ENCODE peak calls at places on chromosomes 4 and X, in six cellular contexts. One of them, this sample, is unnamed.

GRCh38 chr4:111043286-111043685 is 420.4 kb upstream of the PITX2 start:
- DNase-seq in HepG2: no peak
- DNase-seq in endothelial cell of umbilical vein: no peak
- DNase-seq in K562: no peak
- DNase-seq in GM12878: no peak
- DNase-seq in A549: no peak
- DNase-seq in this sample: no peak

GRCh38 chr4:147362868-147363440 is 117.9 kb upstream of the EDNRA start:
- DNase-seq in K562: no peak
- DNase-seq in A549: no peak
- DNase-seq in endothelial cell of umbilical vein: no peak
- DNase-seq in HepG2: no peak
- DNase-seq in GM12878: no peak
- DNase-seq in this sample: no peak

GRCh38 chr4:130722370-130722769 is 1626.4 kb downstream of the C4orf33 start:
- DNase-seq in HepG2: no peak
- DNase-seq in K562: no peak
- DNase-seq in endothelial cell of umbilical vein: no peak
- DNase-seq in GM12878: no peak
- DNase-seq in A549: peak; percentile 6
- DNase-seq in this sample: peak; percentile 4

GRCh38 chr4:149031399-149031798 is 589.2 kb upstream of the NR3C2 start:
- DNase-seq in GM12878: no peak
- DNase-seq in A549: no peak
- DNase-seq in K562: no peak
- DNase-seq in endothelial cell of umbilical vein: peak; percentile 50
- DNase-seq in HepG2: peak; percentile 0
- DNase-seq in this sample: peak; percentile 11

GRCh38 chr4:15774020-15774420 is 4.1 kb upstream of the CD38 start:
- DNase-seq in GM12878: no peak
- DNase-seq in HepG2: no peak
- DNase-seq in endothelial cell of umbilical vein: no peak
- DNase-seq in K562: no peak
- DNase-seq in A549: peak; percentile 94
- DNase-seq in this sample: peak; percentile 55

GRCh38 chr4:163709601-163710000 is 215.1 kb downstream of the TMA16 start:
- DNase-seq in A549: no peak
- DNase-seq in endothelial cell of umbilical vein: no peak
- DNase-seq in HepG2: no peak
- DNase-seq in K562: no peak
- DNase-seq in GM12878: no peak
- DNase-seq in this sample: no peak

GRCh38 chr4:77035153-77035552 is 40.6 kb downstream of the CCNI start:
- DNase-seq in K562: no peak
- DNase-seq in endothelial cell of umbilical vein: no peak
- DNase-seq in HepG2: no peak
- DNase-seq in GM12878: no peak
- DNase-seq in A549: no peak
- DNase-seq in this sample: no peak

GRCh38 chrX:114075073-114075673 is 508.7 kb upstream of the HTR2C start:
- DNase-seq in endothelial cell of umbilical vein: peak; percentile 0
- DNase-seq in A549: no peak
- DNase-seq in GM12878: no peak
- DNase-seq in K562: no peak
- DNase-seq in HepG2: no peak
- DNase-seq in this sample: no peak

GRCh38 chr4:25908491-25908901 is 5.5 kb upstream of the SMIM20 start:
- DNase-seq in HepG2: peak; percentile 66
- DNase-seq in K562: no peak
- DNase-seq in endothelial cell of umbilical vein: peak; percentile 75
- DNase-seq in GM12878: no peak
- DNase-seq in A549: peak; percentile 39
- DNase-seq in this sample: no peak

GRCh38 chrX:39158801-39159657 is 357.8 kb downstream of the MID1IP1 start:
- DNase-seq in HepG2: no peak
- DNase-seq in endothelial cell of umbilical vein: no peak
- DNase-seq in A549: no peak
- DNase-seq in GM12878: peak; percentile 67
- DNase-seq in K562: no peak
- DNase-seq in this sample: peak; percentile 26

GRCh38 chr4:170801771-170802170 is 712.0 kb upstream of the AADAT start:
- DNase-seq in A549: no peak
- DNase-seq in K562: no peak
- DNase-seq in HepG2: no peak
- DNase-seq in GM12878: no peak
- DNase-seq in endothelial cell of umbilical vein: no peak
- DNase-seq in this sample: no peak

GRCh38 chrX:111460612-111461011 is 48.6 kb upstream of the DCX start:
- DNase-seq in K562: no peak
- DNase-seq in A549: no peak
- DNase-seq in GM12878: no peak
- DNase-seq in endothelial cell of umbilical vein: no peak
- DNase-seq in HepG2: no peak
- DNase-seq in this sample: no peak

GRCh38 chr4:51855270-51855669 is 12.3 kb downstream of the DCUN1D4 start:
- DNase-seq in A549: no peak
- DNase-seq in endothelial cell of umbilical vein: no peak
- DNase-seq in HepG2: no peak
- DNase-seq in GM12878: no peak
- DNase-seq in K562: no peak
- DNase-seq in this sample: no peak

GRCh38 chrX:31524182-31524581 is 452.3 kb upstream of the FTHL17 start:
- DNase-seq in A549: no peak
- DNase-seq in GM12878: no peak
- DNase-seq in endothelial cell of umbilical vein: no peak
- DNase-seq in HepG2: no peak
- DNase-seq in K562: no peak
- DNase-seq in this sample: no peak

GRCh38 chr4:13367691-13368090 is 116.4 kb downstream of the RAB28 start:
- DNase-seq in endothelial cell of umbilical vein: no peak
- DNase-seq in GM12878: no peak
- DNase-seq in K562: no peak
- DNase-seq in HepG2: no peak
- DNase-seq in A549: no peak
- DNase-seq in this sample: no peak

GRCh38 chrX:139106111-139106510 is 394.6 kb upstream of the FGF13 start:
- DNase-seq in endothelial cell of umbilical vein: no peak
- DNase-seq in GM12878: no peak
- DNase-seq in A549: no peak
- DNase-seq in K562: no peak
- DNase-seq in HepG2: no peak
- DNase-seq in this sample: no peak

GRCh38 chrX:8721536-8721935 is 10.4 kb downstream of the ANOS1 start:
- DNase-seq in A549: no peak
- DNase-seq in K562: no peak
- DNase-seq in HepG2: no peak
- DNase-seq in GM12878: no peak
- DNase-seq in endothelial cell of umbilical vein: no peak
- DNase-seq in this sample: no peak

GRCh38 chr4:184310171-184310567 is 92.5 kb upstream of the ENPP6 start:
- DNase-seq in endothelial cell of umbilical vein: peak; percentile 28
- DNase-seq in A549: peak; percentile 18
- DNase-seq in HepG2: no peak
- DNase-seq in GM12878: no peak
- DNase-seq in K562: peak; percentile 24
- DNase-seq in this sample: peak; percentile 52

GRCh38 chr4:127809173-127809800 is 27.2 kb downstream of the HSPA4L start:
- DNase-seq in K562: no peak
- DNase-seq in endothelial cell of umbilical vein: peak; percentile 21
- DNase-seq in HepG2: peak; percentile 4
- DNase-seq in A549: peak; percentile 6
- DNase-seq in GM12878: no peak
- DNase-seq in this sample: peak; percentile 7

GRCh38 chr4:88953400-88953799 is 103.6 kb downstream of the FAM13A start:
- DNase-seq in A549: no peak
- DNase-seq in GM12878: peak; percentile 4
- DNase-seq in K562: no peak
- DNase-seq in endothelial cell of umbilical vein: no peak
- DNase-seq in HepG2: no peak
- DNase-seq in this sample: peak; percentile 64

GRCh38 chr4:145154573-145154972 is 25.8 kb downstream of the OTUD4 start:
- DNase-seq in HepG2: peak; percentile 31
- DNase-seq in endothelial cell of umbilical vein: peak; percentile 73
- DNase-seq in GM12878: no peak
- DNase-seq in K562: no peak
- DNase-seq in A549: peak; percentile 25
- DNase-seq in this sample: no peak

GRCh38 chr4:100146756-100147155 is 43.5 kb downstream of the DDIT4L start:
- DNase-seq in endothelial cell of umbilical vein: no peak
- DNase-seq in GM12878: no peak
- DNase-seq in HepG2: no peak
- DNase-seq in K562: no peak
- DNase-seq in A549: no peak
- DNase-seq in this sample: no peak

GRCh38 chr4:147367841-147368385 is 113.0 kb upstream of the EDNRA start:
- DNase-seq in GM12878: no peak
- DNase-seq in K562: no peak
- DNase-seq in A549: no peak
- DNase-seq in endothelial cell of umbilical vein: no peak
- DNase-seq in HepG2: no peak
- DNase-seq in this sample: no peak

GRCh38 chr4:77734928-77735327 is 84.2 kb downstream of the CNOT6L start:
- DNase-seq in endothelial cell of umbilical vein: no peak
- DNase-seq in HepG2: peak; percentile 71
- DNase-seq in GM12878: peak; percentile 52
- DNase-seq in K562: peak; percentile 83
- DNase-seq in A549: no peak
- DNase-seq in this sample: peak; percentile 90

GRCh38 chr4:178185517-178185916 is 743.3 kb upstream of the AGA start:
- DNase-seq in A549: no peak
- DNase-seq in endothelial cell of umbilical vein: no peak
- DNase-seq in GM12878: no peak
- DNase-seq in HepG2: no peak
- DNase-seq in K562: no peak
- DNase-seq in this sample: no peak

GRCh38 chrX:116961872-116962582 is 499.3 kb upstream of the CT83 start:
- DNase-seq in GM12878: no peak
- DNase-seq in endothelial cell of umbilical vein: no peak
- DNase-seq in HepG2: peak; percentile 0
- DNase-seq in K562: no peak
- DNase-seq in A549: peak; percentile 21
- DNase-seq in this sample: no peak

GRCh38 chr4:116055857-116056827 is 942.7 kb upstream of the NDST4 start:
- DNase-seq in HepG2: no peak
- DNase-seq in A549: no peak
- DNase-seq in endothelial cell of umbilical vein: peak; percentile 13
- DNase-seq in GM12878: no peak
- DNase-seq in K562: no peak
- DNase-seq in this sample: peak; percentile 14

GRCh38 chr4:120720354-120720753 is 202.2 kb downstream of the PRDM5 start:
- DNase-seq in HepG2: no peak
- DNase-seq in A549: no peak
- DNase-seq in endothelial cell of umbilical vein: no peak
- DNase-seq in K562: no peak
- DNase-seq in GM12878: no peak
- DNase-seq in this sample: no peak

GRCh38 chrX:115579786-115580294 is 18.9 kb downstream of the PLS3 start:
- DNase-seq in K562: no peak
- DNase-seq in GM12878: no peak
- DNase-seq in endothelial cell of umbilical vein: no peak
- DNase-seq in HepG2: no peak
- DNase-seq in A549: no peak
- DNase-seq in this sample: no peak

DNA sequence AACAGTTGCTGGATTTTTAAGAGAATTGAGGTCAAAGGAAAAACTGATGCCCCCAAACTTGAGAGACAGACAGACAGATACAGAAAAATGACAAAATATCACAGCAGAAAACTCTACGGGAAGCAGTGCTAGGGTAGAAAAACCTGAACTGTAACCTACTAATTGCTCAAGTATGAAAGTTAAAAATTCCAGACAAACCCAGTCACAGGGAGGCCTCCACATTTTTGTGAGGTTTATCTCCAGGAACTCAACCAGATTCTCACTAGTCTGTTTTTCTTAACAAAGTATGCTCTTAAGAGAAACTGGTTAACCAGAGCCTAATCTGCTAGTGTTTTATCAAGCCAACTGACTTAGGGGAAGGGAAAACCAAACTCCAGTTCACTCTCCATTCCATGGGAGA is 19.9 kb upstream of the PPP3CA start:
- DNase-seq in K562: no peak
- DNase-seq in GM12878: no peak
- DNase-seq in A549: peak; percentile 9
- DNase-seq in endothelial cell of umbilical vein: no peak
- DNase-seq in HepG2: no peak
- DNase-seq in this sample: no peak
- H3K4me3 ChIP-seq in K562: no peak overlapping the region
- H3K4me3 ChIP-seq in GM12878: no peak overlapping the region
- H3K4me3 ChIP-seq in A549: no peak overlapping the region
- H3K4me3 ChIP-seq in endothelial cell of umbilical vein: no peak overlapping the region
- H3K4me3 ChIP-seq in HepG2: no peak overlapping the region
- H3K4me3 ChIP-seq in this sample: no peak overlapping the region

GRCh38 chr4:4248036-4248884 is at the start of gene TMEM128:
- DNase-seq in K562: peak; percentile 95
- DNase-seq in HepG2: peak; percentile 90
- DNase-seq in A549: peak; percentile 93
- DNase-seq in GM12878: peak; percentile 65
- DNase-seq in endothelial cell of umbilical vein: peak; percentile 93
- DNase-seq in this sample: peak; percentile 96
- TF ChIP-seq POLR2A in K562: peak; percentile 96
- TF ChIP-seq POLR2A in HepG2: peak; percentile 89
- TF ChIP-seq POLR2A in A549: peak; percentile 75
- TF ChIP-seq POLR2A in GM12878: peak; percentile 98
- TF ChIP-seq POLR2A in endothelial cell of umbilical vein: peak; percentile 86
- TF ChIP-seq POLR2A in this sample: peak; percentile 95

GRCh38 chr4:10061650-10062415 is 40.5 kb upstream of the SLC2A9 start:
- DNase-seq in A549: no peak
- DNase-seq in endothelial cell of umbilical vein: no peak
- DNase-seq in K562: no peak
- DNase-seq in GM12878: no peak
- DNase-seq in HepG2: no peak
- DNase-seq in this sample: no peak

GRCh38 chr4:10058371-10058770 is 37.1 kb upstream of the SLC2A9 start:
- DNase-seq in A549: no peak
- DNase-seq in HepG2: no peak
- DNase-seq in GM12878: no peak
- DNase-seq in endothelial cell of umbilical vein: no peak
- DNase-seq in K562: no peak
- DNase-seq in this sample: no peak

GRCh38 chr4:10066704-10067651 is 45.7 kb upstream of the SLC2A9 start:
- DNase-seq in HepG2: no peak
- DNase-seq in K562: no peak
- DNase-seq in GM12878: no peak
- DNase-seq in A549: no peak
- DNase-seq in endothelial cell of umbilical vein: no peak
- DNase-seq in this sample: no peak

GRCh38 chr4:10066206-10066605 is 44.9 kb upstream of the SLC2A9 start:
- DNase-seq in HepG2: no peak
- DNase-seq in K562: no peak
- DNase-seq in GM12878: no peak
- DNase-seq in endothelial cell of umbilical vein: no peak
- DNase-seq in A549: no peak
- DNase-seq in this sample: no peak

GRCh38 chr4:10063544-10064300 is 42.4 kb upstream of the SLC2A9 start:
- DNase-seq in HepG2: peak; percentile 67
- DNase-seq in A549: peak; percentile 49
- DNase-seq in K562: no peak
- DNase-seq in GM12878: no peak
- DNase-seq in endothelial cell of umbilical vein: peak; percentile 82
- DNase-seq in this sample: peak; percentile 51
- TF ChIP-seq MYC in HepG2: no peak
- TF ChIP-seq MYC in A549: no peak
- TF ChIP-seq MYC in K562: no peak
- TF ChIP-seq MYC in GM12878: no peak
- TF ChIP-seq MYC in endothelial cell of umbilical vein: no peak
- TF ChIP-seq MYC in this sample: no peak

GRCh38 chrX:153707406-153707805 is 16.8 kb downstream of the BCAP31 start:
- DNase-seq in endothelial cell of umbilical vein: no peak
- DNase-seq in HepG2: no peak
- DNase-seq in K562: no peak
- DNase-seq in A549: no peak
- DNase-seq in GM12878: no peak
- DNase-seq in this sample: no peak
- H3K4me3 ChIP-seq in endothelial cell of umbilical vein: no peak overlapping the region
- H3K4me3 ChIP-seq in HepG2: no peak overlapping the region
- H3K4me3 ChIP-seq in K562: no peak overlapping the region
- H3K4me3 ChIP-seq in A549: no peak overlapping the region
- H3K4me3 ChIP-seq in GM12878: no peak overlapping the region
- H3K4me3 ChIP-seq in this sample: no peak overlapping the region